ENCODE peak calls at places on chromosome 13, in eight cellular contexts. V is mesendoderm, C is psoas muscle, N is Caco-2, W is heart left ventricle, H is stomach, X is heart right ventricle, M is BE2C. P is an unnamed sample.

GRCh38 chr13:47415048-47415447 is 518.2 kb upstream of the HTR2A start:
- DNase-seq in V (no peak), C (no peak), N (no peak), W (no peak), H (no peak), X (no peak), M (no peak), P (no peak)

GRCh38 chr13:53445682-53446081 is 417.1 kb downstream of the OLFM4 start:
- DNase-seq in V (no peak), C (no peak), N (no peak), W (no peak), H (no peak), X (no peak), M (no peak), P (no peak)

GRCh38 chr13:24097064-24097463 is 63.5 kb upstream of the SPATA13 start:
- DNase-seq in V (no peak), C (no peak), N (no peak), W (no peak), H (no peak), X (no peak), M (no peak), P (no peak)

GRCh38 chr13:107941345-107942029 is 273.8 kb downstream of the LIG4 start:
- DNase-seq in V (peak; percentile 36), C (no peak), N (no peak), W (no peak), H (no peak), X (no peak), M (no peak), P (no peak)

GRCh38 chr13:69857188-69857821 is 250.3 kb upstream of the ATXN8OS start:
- DNase-seq in V (peak; percentile 81), C (no peak), N (no peak), W (no peak), H (no peak), X (no peak), M (no peak), P (no peak)

GRCh38 chr13:113364933-113365371 is 1.0 kb upstream of the GRTP1 start:
- DNase-seq in V (no peak), C (no peak), N (no peak), W (no peak), H (no peak), X (no peak), M (no peak), P (peak; percentile 77)

GRCh38 chr13:94813920-94814500 is 101.7 kb upstream of the SOX21 start:
- DNase-seq in V (no peak), C (no peak), N (no peak), W (no peak), H (no peak), X (no peak), M (no peak), P (no peak)

GRCh38 chr13:47420568-47420967 is 523.7 kb upstream of the HTR2A start:
- DNase-seq in V (peak; percentile 91), C (no peak), N (no peak), W (no peak), H (no peak), X (no peak), M (no peak), P (no peak)

GRCh38 chr13:37621811-37622361 is 23.3 kb upstream of the POSTN start:
- DNase-seq in V (no peak), C (no peak), N (no peak), W (no peak), H (no peak), X (no peak), M (no peak), P (no peak)

GRCh38 chr13:38965281-38965680 is 25.4 kb downstream of the STOML3 start:
- DNase-seq in V (no peak), C (no peak), N (no peak), W (no peak), H (no peak), X (no peak), M (no peak), P (no peak)

GRCh38 chr13:34749046-34749445 is 193.0 kb upstream of the NBEA start:
- DNase-seq in V (peak; percentile 51), C (no peak), N (no peak), W (no peak), H (no peak), X (no peak), M (no peak), P (no peak)

GRCh38 chr13:111211789-111212516 is 96.8 kb downstream of the ARHGEF7 start:
- DNase-seq in V (peak; percentile 96), C (no peak), N (no peak), W (no peak), H (no peak), X (no peak), M (no peak), P (peak; percentile 61)

GRCh38 chr13:73394066-73394465 is 335.3 kb downstream of the KLF5 start:
- DNase-seq in V (no peak), C (no peak), N (no peak), W (no peak), H (no peak), X (no peak), M (no peak), P (no peak)

GRCh38 chr13:51729853-51730553 is 74.0 kb downstream of the DHRS12 start:
- DNase-seq in V (peak; percentile 75), C (peak; percentile 69), N (no peak), W (peak; percentile 47), H (no peak), X (no peak), M (no peak), P (no peak)

GRCh38 chr13:103236213-103236612 is 170.0 kb upstream of the SLC10A2 start:
- DNase-seq in V (peak; percentile 56), C (no peak), N (no peak), W (no peak), H (no peak), X (no peak), M (peak; percentile 51), P (no peak)

GRCh38 chr13:40983269-40983668 is 35.8 kb downstream of the ELF1 start:
- DNase-seq in V (no peak), C (no peak), N (no peak), W (no peak), H (no peak), X (no peak), M (no peak), P (no peak)

GRCh38 chr13:30734434-30734833 is 909 bp upstream of the ALOX5AP start:
- DNase-seq in V (peak; percentile 71), C (no peak), N (no peak), W (no peak), H (no peak), X (no peak), M (no peak), P (no peak)

DNA sequence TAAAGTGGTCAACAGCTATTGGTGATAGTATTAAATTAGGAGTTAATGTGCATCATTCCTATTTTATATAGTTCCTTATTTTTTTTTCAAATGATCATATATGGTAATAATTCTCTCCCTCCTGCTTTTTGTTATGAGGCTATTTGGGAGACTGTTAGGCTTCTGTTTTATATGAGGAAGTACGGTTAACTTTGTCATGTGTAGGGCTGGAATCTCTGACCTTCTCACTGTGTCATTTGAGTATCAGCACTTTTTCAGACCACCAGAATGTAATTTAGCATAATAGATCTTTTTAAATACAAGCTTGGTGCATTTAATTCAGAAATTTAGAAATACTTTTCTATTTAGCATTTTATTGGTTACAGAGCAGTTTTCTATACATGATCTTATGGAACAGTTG is 7.7 kb downstream of the DGKH start:
- DNase-seq in V (no peak), C (no peak), N (no peak), W (no peak), H (no peak), X (no peak), M (no peak), P (no peak)
- H3K4me3 ChIP-seq in V (no peak overlapping the region), C (no peak overlapping the region), N (no peak overlapping the region), W (no peak overlapping the region), H (no peak overlapping the region), X (no peak overlapping the region), M (no peak overlapping the region), P (no peak overlapping the region)

DNA sequence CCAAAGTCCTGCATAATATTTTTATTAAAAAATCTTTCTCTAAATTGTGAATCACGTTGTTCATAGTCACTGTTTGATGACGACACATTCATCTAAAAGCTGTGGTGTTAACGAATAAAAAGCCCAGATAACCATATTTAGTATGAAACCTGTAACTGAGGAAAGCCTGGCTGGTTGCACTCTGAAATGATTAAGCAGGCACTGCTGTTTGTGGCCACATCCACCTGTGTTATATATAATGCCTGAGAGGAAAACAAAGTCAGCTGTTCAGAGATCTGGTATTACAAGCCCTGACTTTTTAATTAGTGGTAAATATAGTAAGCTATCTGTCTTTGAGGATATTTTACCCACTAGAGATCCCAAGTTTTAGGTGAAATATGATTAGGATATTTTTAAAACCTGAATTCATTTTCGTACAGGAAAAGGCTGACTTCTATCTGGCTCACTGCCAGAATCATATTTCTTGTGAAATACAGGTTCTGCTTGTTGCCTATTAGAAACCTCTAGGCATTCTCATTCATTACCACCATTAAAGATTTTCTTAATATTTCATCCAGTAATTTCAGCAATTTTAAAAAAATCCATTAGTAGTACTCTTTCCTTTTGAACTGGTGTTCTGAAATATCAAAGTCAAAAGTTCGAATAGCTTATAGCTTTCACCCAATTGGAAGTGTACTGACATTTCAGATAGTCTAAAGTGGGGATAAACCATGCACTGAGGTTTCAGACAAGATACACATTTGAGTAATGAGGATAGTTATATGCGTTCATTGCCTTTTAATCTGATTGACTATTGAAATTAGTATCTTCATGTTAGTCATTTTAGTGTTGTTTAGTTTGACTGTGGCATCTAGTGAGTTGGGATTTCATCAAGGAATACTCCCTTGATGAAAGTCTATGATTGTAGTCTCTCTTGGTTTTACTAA is 79.7 kb downstream of the LMO7 start:
- DNase-seq in V (no peak), C (no peak), N (no peak), W (no peak), H (no peak), X (no peak), M (no peak), P (no peak)
- H3K27me3 ChIP-seq in V (no peaks in the 10 kb centered on the region), C (no peaks in the 10 kb centered on the region), N (no peaks in the 10 kb centered on the region), W (no peaks in the 10 kb centered on the region), H (no peaks in the 10 kb centered on the region), X (no peaks in the 10 kb centered on the region), M (no peaks in the 10 kb centered on the region), P (no peaks in the 10 kb centered on the region)

GRCh38 chr13:99926014-99926731 is 45.4 kb downstream of the ZIC5 start:
- DNase-seq in V (no peak), C (no peak), N (no peak), W (no peak), H (peak; percentile 57), X (no peak), M (no peak), P (no peak)
- H3K4me3 ChIP-seq in V (no peak overlapping the region), C (peak overlapping the region; percentile 29), N (peak overlapping the region; percentile 22), W (no peak overlapping the region), H (no peak overlapping the region), X (no peak overlapping the region), M (no peak overlapping the region), P (no peak overlapping the region)

DNA sequence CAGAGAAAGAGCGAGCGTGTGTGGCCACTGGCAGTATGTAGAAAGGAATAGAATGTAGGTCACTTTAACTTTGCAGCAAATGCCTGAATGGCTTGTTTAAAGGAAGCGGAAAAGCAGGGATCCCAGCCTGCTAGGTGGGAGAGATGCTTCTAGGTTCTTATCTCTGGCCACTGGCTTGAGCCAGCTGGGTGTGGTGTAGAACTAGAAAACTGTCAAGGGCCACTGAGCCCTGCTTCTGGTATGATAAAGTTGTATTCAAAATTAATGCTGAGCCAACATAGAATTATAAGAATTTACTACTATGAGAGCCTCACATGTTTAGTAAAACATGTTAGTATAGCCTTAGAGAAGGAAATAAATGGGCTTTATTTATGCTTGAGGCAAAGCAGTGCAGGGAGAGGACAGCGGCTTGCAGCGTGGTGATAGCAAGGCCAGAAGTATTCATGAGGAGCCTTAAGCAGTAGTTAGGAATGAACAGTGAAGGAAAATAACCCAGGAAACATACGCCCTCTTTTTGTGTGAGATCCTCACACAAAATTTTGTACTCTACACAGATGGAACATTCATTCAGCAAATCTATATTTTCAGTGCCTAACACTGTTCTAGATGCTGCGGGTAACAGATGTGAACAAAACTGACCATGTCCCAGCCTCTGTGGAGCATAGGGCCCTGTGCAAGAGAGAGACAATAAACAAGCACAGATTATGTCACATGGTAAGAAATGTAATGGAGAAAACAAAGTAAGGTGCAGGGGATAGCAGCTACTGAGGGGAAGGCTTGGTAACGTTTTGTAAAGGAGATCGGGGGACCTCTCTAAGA is 863.2 kb downstream of the DIAPH3 start:
- DNase-seq in V (no peak), C (no peak), N (no peak), W (no peak), H (no peak), X (no peak), M (no peak), P (no peak)
- H3K27me3 ChIP-seq in V (no peaks in the 10 kb centered on the region), C (no peaks in the 10 kb centered on the region), N (no peaks in the 10 kb centered on the region), W (no peaks in the 10 kb centered on the region), H (no peaks in the 10 kb centered on the region), X (no peaks in the 10 kb centered on the region), M (no peaks in the 10 kb centered on the region), P (no peaks in the 10 kb centered on the region)